ENCODE peak calls at places on chromosome 14, in six cellular contexts. E is heart right ventricle; O is GM12878; Y is fibroblast of pulmonary artery; K is neural progenitor cell; H is CD8-positive, alpha-beta memory T cell. T is an unnamed sample.

GRCh38 chr14:51581017-51581881 is 70.5 kb upstream of the FRMD6 start:
- DNase-seq in E (no peak), O (no peak), Y (peak; percentile 59), K (no peak), H (no peak), T (no peak)

GRCh38 chr14:73746540-73747385 is 32.6 kb upstream of the PNMA1 start:
- DNase-seq in E (no peak), O (no peak), Y (no peak), K (peak; percentile 55), H (no peak), T (peak; percentile 78)

GRCh38 chr14:105447651-105448640 is 26.7 kb upstream of the CRIP2 start:
- DNase-seq in E (no peak), O (no peak), Y (no peak), K (no peak), H (no peak), T (no peak)

GRCh38 chr14:56271988-56272387 is 153.8 kb downstream of the PELI2 start:
- DNase-seq in E (no peak), O (no peak), Y (peak; percentile 89), K (no peak), H (no peak), T (no peak)

GRCh38 chr14:38255408-38255672 is 553 bp downstream of the CLEC14A start:
- DNase-seq in E (peak; percentile 15), O (no peak), Y (no peak), K (no peak), H (no peak), T (peak; percentile 64)

GRCh38 chr14:27386391-27386790 is 788.6 kb upstream of the NOVA1 start:
- DNase-seq in E (no peak), O (no peak), Y (no peak), K (no peak), H (no peak), T (no peak)

GRCh38 chr14:73943083-73943482 is 6.8 kb downstream of the FAM161B start:
- DNase-seq in E (no peak), O (no peak), Y (peak; percentile 86), K (no peak), H (no peak), T (no peak)

GRCh38 chr14:49769171-49769570 is 1.2 kb downstream of the KLHDC2 start:
- DNase-seq in E (no peak), O (no peak), Y (peak; percentile 39), K (peak; percentile 5), H (no peak), T (no peak)

GRCh38 chr14:55733609-55734008 is 153.6 kb downstream of the KTN1 start:
- DNase-seq in E (no peak), O (no peak), Y (no peak), K (no peak), H (no peak), T (no peak)

GRCh38 chr14:22268875-22269274 is 320.1 kb downstream of the DAD1 start:
- DNase-seq in E (no peak), O (no peak), Y (peak; percentile 10), K (no peak), H (no peak), T (no peak)

GRCh38 chr14:70171719-70172118 is 17.0 kb downstream of the SLC8A3 start:
- DNase-seq in E (no peak), O (no peak), Y (no peak), K (no peak), H (no peak), T (no peak)

GRCh38 chr14:22231022-22231421 is 358.0 kb downstream of the DAD1 start:
- DNase-seq in E (no peak), O (no peak), Y (no peak), K (no peak), H (no peak), T (no peak)

GRCh38 chr14:51419685-51420084 is 179.6 kb downstream of the TMX1 start:
- DNase-seq in E (no peak), O (no peak), Y (no peak), K (no peak), H (peak; percentile 34), T (no peak)

GRCh38 chr14:60151715-60152114 is 13.5 kb downstream of the DHRS7 start:
- DNase-seq in E (peak; percentile 51), O (no peak), Y (peak; percentile 91), K (no peak), H (peak; percentile 62), T (no peak)

GRCh38 chr14:74935340-74935640 is 12.2 kb upstream of the RPS6KL1 start:
- DNase-seq in E (no peak), O (no peak), Y (no peak), K (no peak), H (no peak), T (no peak)

GRCh38 chr14:89617471-89618291 is 200.6 kb upstream of the FOXN3 start:
- DNase-seq in E (peak; percentile 36), O (no peak), Y (peak; percentile 60), K (peak; percentile 60), H (no peak), T (peak; percentile 54)

GRCh38 chr14:59067135-59067894 is 121.2 kb upstream of the DAAM1 start:
- DNase-seq in E (no peak), O (no peak), Y (peak; percentile 27), K (no peak), H (no peak), T (no peak)

GRCh38 chr14:104715416-104715815 is 8.6 kb upstream of the ADSS1 start:
- DNase-seq in E (no peak), O (no peak), Y (no peak), K (no peak), H (no peak), T (peak; percentile 69)

GRCh38 chr14:81329640-81330385 is 70.3 kb downstream of the STON2 start:
- DNase-seq in E (no peak), O (no peak), Y (no peak), K (no peak), H (no peak), T (no peak)

GRCh38 chr14:33564774-33565630 is 385.9 kb downstream of the EGLN3 start:
- DNase-seq in E (no peak), O (peak; percentile 57), Y (peak; percentile 91), K (no peak), H (no peak), T (peak; percentile 9)

GRCh38 chr14:83473416-83473815 is 1939.8 kb upstream of the SEL1L start:
- DNase-seq in E (no peak), O (no peak), Y (peak; percentile 16), K (no peak), H (no peak), T (no peak)

GRCh38 chr14:69553221-69553620 is 21.4 kb downstream of the CCDC177 start:
- DNase-seq in E (no peak), O (no peak), Y (peak; percentile 92), K (no peak), H (no peak), T (no peak)

GRCh38 chr14:95196268-95196667 is 38.9 kb upstream of the DICER1 start:
- DNase-seq in E (no peak), O (no peak), Y (peak; percentile 18), K (no peak), H (no peak), T (peak; percentile 70)

DNA sequence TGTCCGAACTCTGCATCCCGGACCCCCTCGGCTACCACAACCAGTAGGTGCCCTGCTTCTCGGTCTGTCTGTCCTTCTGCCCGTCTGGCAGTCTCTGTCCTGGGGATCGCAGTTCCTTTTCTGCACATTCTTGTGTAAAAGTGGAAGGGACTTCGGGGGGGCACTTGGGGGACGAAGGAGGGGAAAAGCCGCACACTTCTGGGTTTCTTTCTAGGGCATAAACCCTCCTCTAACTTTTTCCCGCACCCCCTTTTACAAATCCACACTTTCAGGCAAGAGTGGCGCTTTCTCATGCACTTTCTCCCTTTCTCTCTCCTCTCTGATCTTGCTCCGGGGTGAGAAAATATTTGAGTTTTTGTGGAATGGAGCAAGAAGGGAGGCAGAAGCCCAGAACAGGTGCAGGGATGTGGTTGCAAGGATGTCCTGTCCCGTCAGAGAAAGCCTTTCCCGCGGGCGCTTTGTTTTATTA is 506 bp downstream of the ESRRB start:
- DNase-seq in E (no peak), O (no peak), Y (no peak), K (peak; percentile 28), H (no peak), T (no peak)
- H3K4me3 ChIP-seq in E (peak overlapping the region; percentile 42), O (no peak overlapping the region), Y (peak overlapping the region; percentile 22), K (peak overlapping the region; percentile 65), H (no peak overlapping the region), T (peak overlapping the region; percentile 50)

DNA sequence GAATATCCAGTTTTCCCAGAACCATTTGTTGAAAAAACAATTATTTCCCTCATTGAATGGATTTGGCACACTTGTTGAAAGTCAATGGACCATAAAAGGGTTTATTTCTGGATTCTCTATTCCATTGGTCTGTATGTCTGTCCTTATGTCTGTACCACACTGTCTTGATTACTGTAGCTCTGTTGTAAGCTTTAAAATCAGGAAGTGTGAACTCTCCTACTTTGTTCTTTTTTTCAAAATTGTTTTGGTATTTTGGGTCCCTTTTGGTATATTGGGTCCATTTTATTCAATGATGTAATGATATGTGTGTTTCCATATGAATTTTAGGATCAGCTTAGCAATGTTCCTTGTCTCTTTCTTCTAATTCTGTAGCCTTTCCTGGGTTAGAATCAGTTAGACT is 64.8 kb downstream of the PPP2R5C start:
- DNase-seq in E (no peak), O (no peak), Y (no peak), K (no peak), H (no peak), T (no peak)
- H3K4me3 ChIP-seq in E (peak overlapping the region; percentile 44), O (peak overlapping the region; percentile 23), Y (no peak overlapping the region), K (no peak overlapping the region), H (peak overlapping the region; percentile 87), T (no peak overlapping the region)

GRCh38 chr14:97462081-97462480 is 664.9 kb downstream of the VRK1 start:
- DNase-seq in E (no peak), O (no peak), Y (no peak), K (no peak), H (no peak), T (no peak)

GRCh38 chr14:97458302-97459137 is 661.3 kb downstream of the VRK1 start:
- DNase-seq in E (no peak), O (no peak), Y (no peak), K (peak; percentile 57), H (peak; percentile 76), T (peak; percentile 83)

GRCh38 chr14:97456497-97456896 is 659.3 kb downstream of the VRK1 start:
- DNase-seq in E (no peak), O (no peak), Y (no peak), K (no peak), H (no peak), T (no peak)

GRCh38 chr14:97456958-97457357 is 659.8 kb downstream of the VRK1 start:
- DNase-seq in E (no peak), O (no peak), Y (no peak), K (no peak), H (peak; percentile 20), T (no peak)

GRCh38 chr14:97459180-97459579 is 662.0 kb downstream of the VRK1 start:
- DNase-seq in E (no peak), O (no peak), Y (no peak), K (no peak), H (no peak), T (no peak)
- H3K4me3 ChIP-seq in E (peak overlapping the region; percentile 49), O (no peak overlapping the region), Y (no peak overlapping the region), K (peak overlapping the region; percentile 42), H (peak overlapping the region; percentile 56), T (peak overlapping the region; percentile 36)

GRCh38 chr14:92726933-92727262 is 21.5 kb downstream of the LGMN start:
- DNase-seq in E (no peak), O (no peak), Y (no peak), K (no peak), H (no peak), T (no peak)

GRCh38 chr14:92731622-92732021 is 16.8 kb downstream of the LGMN start:
- DNase-seq in E (no peak), O (no peak), Y (no peak), K (no peak), H (no peak), T (no peak)

GRCh38 chr14:92733007-92733406 is 15.4 kb downstream of the LGMN start:
- DNase-seq in E (no peak), O (no peak), Y (no peak), K (no peak), H (no peak), T (no peak)

GRCh38 chr14:92728781-92729364 is 19.6 kb downstream of the LGMN start:
- DNase-seq in E (no peak), O (no peak), Y (peak; percentile 65), K (no peak), H (no peak), T (no peak)

GRCh38 chr14:92729632-92730358 is 18.6 kb downstream of the LGMN start:
- DNase-seq in E (no peak), O (no peak), Y (peak; percentile 80), K (no peak), H (no peak), T (no peak)
- H3K4me3 ChIP-seq in E (no peak overlapping the region), O (peak overlapping the region; percentile 28), Y (no peak overlapping the region), K (no peak overlapping the region), H (no peak overlapping the region), T (no peak overlapping the region)